ENCODE peak calls at places on chromosomes 1 and 21, in four cellular contexts. One of them, this sample, is unnamed.

GRCh38 chr1:238129677-238130076 is 239.0 kb upstream of the ZP4 start:
- DNase-seq in HFFc6: no peak
- DNase-seq in AG04450: no peak
- DNase-seq in CD8-positive, alpha-beta T cell: no peak
- DNase-seq in this sample: no peak

GRCh38 chr1:212147581-212148033 is 112.1 kb downstream of the DTL start:
- DNase-seq in AG04450: no peak
- DNase-seq in CD8-positive, alpha-beta T cell: no peak
- DNase-seq in HFFc6: no peak
- DNase-seq in this sample: no peak

GRCh38 chr1:39491146-39491921 is at the start of gene BMP8A:
- DNase-seq in CD8-positive, alpha-beta T cell: peak; percentile 69
- DNase-seq in HFFc6: no peak
- DNase-seq in AG04450: no peak
- DNase-seq in this sample: peak; percentile 39

GRCh38 chr1:26280333-26281042 is 602 bp downstream of the SH3BGRL3 start:
- DNase-seq in HFFc6: peak; percentile 43
- DNase-seq in CD8-positive, alpha-beta T cell: peak; percentile 29
- DNase-seq in AG04450: no peak
- DNase-seq in this sample: peak; percentile 58

GRCh38 chr21:42691901-42692559 is 38.6 kb downstream of the PDE9A start:
- DNase-seq in AG04450: no peak
- DNase-seq in CD8-positive, alpha-beta T cell: no peak
- DNase-seq in HFFc6: no peak
- DNase-seq in this sample: no peak

GRCh38 chr21:45547211-45547900 is 5.1 kb upstream of the SLC19A1 start:
- DNase-seq in HFFc6: no peak
- DNase-seq in CD8-positive, alpha-beta T cell: no peak
- DNase-seq in AG04450: no peak
- DNase-seq in this sample: no peak

GRCh38 chr1:27643626-27644368 is 8.8 kb upstream of the FGR start:
- DNase-seq in CD8-positive, alpha-beta T cell: peak; percentile 75
- DNase-seq in HFFc6: peak; percentile 48
- DNase-seq in AG04450: no peak
- DNase-seq in this sample: peak; percentile 55

GRCh38 chr1:11741919-11742598 is 6.1 kb downstream of the AGTRAP start:
- DNase-seq in HFFc6: no peak
- DNase-seq in AG04450: no peak
- DNase-seq in CD8-positive, alpha-beta T cell: no peak
- DNase-seq in this sample: no peak

DNA sequence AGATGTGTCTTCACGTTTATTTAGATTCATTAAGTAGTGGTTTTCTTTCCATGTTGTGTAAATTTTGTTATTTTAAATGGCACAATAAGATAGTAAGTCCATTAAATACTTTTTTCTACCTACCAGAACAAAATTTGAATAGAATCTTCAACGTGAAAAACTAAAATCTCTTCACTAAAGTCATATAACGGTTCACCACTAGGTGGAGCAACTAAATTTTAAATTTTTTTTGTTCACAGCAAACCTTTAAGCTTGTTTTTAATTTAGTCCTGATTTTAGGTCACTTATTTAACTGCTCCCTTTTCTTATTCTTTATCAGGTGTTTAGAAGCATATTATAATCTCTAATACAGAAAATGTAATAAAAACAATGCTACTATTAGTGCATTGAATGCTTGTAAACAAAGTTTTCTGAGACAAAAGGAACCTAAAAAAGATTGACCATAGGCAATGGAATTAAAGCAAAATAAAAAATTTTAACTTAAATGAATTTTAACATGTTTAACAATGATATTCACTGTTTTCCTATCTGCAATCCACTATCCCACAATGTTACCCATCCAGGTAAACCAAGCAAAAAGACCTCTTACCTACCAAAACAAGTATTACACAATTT is 28.3 kb upstream of the PKN2 start:
- DNase-seq in HFFc6: peak; percentile 31
- DNase-seq in CD8-positive, alpha-beta T cell: no peak
- DNase-seq in AG04450: no peak
- DNase-seq in this sample: peak; percentile 56
- TF ChIP-seq CTCF in HFFc6: peak; percentile 93
- TF ChIP-seq CTCF in CD8-positive, alpha-beta T cell: peak; percentile 82
- TF ChIP-seq CTCF in AG04450: peak; percentile 58
- TF ChIP-seq CTCF in this sample: peak; percentile 47

DNA sequence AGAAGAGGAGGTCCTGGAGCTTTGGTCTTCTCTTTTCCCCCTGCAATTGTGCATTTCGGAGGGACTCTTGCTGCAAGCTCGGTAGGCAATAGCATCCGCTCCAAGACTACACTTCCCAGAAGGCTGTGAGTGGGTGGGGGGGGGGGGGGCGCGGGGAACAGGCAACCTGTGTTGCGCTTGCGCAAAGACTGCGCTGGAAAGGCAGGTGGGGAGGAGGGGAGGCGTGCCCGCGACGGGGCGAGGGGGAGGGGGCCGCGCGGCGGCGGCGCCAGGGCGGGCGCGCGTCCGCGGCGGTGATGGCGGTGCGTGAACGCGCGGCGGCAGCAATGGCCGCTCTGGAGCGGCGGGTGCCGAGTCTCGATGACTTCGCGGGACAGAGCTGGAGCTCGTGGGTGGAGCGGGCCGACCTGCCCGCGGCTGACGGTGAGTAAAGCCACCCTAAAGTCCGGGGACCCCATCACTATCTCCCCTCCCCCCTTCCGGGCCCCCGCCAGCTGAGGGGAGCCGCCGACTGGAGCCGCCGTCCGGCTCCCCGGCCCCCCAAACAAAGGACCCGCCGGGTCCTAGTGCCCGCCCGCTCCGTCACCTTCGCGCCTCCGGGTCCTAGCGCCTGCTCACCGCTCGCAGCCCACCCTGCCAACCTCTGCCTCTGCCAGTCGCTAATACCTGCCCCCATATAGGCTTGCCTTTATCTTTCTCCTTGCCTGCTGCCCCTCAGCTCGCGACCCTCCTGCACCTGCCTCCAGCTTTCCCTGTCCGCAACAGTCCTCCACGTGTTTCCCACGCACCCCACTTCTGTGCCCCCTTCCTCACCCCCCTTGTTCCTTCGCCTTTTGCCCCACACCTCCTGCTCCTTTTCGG is at the start of gene ATXN7L2:
- DNase-seq in AG04450: peak; percentile 74
- DNase-seq in CD8-positive, alpha-beta T cell: peak; percentile 94
- DNase-seq in HFFc6: peak; percentile 87
- DNase-seq in this sample: peak; percentile 90
- TF ChIP-seq CTCF in AG04450: no peak
- TF ChIP-seq CTCF in CD8-positive, alpha-beta T cell: no peak
- TF ChIP-seq CTCF in HFFc6: no peak
- TF ChIP-seq CTCF in this sample: no peak

GRCh38 chr1:24142546-24143431 is at the start of gene IL22RA1:
- DNase-seq in CD8-positive, alpha-beta T cell: no peak
- DNase-seq in AG04450: no peak
- DNase-seq in HFFc6: no peak
- DNase-seq in this sample: no peak
- TF ChIP-seq CTCF in CD8-positive, alpha-beta T cell: no peak
- TF ChIP-seq CTCF in AG04450: no peak
- TF ChIP-seq CTCF in HFFc6: no peak
- TF ChIP-seq CTCF in this sample: no peak

DNA sequence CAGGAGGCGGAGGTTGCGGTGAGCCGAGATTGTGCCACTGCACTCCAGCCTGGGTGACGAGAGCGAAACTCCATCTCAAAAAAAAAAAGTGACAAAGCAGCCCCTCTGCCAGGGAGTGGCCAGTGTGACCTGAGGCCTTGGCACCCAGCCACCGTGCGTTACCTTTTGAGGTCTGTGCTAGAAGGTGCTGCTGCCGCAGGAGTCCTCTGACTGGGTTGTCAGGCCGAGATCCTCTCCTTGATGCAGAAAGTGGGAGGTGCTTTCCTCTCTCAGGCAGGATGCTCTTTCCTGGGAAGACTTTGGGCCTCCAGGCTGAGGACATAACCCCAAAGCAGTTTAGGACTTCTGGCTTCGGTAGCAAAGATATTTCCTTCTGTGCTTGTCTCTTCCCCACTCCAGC is 280.5 kb upstream of the VAMP3 start:
- DNase-seq in AG04450: no peak
- DNase-seq in HFFc6: no peak
- DNase-seq in CD8-positive, alpha-beta T cell: no peak
- DNase-seq in this sample: no peak
- TF ChIP-seq CTCF in AG04450: no peak
- TF ChIP-seq CTCF in HFFc6: no peak
- TF ChIP-seq CTCF in CD8-positive, alpha-beta T cell: no peak
- TF ChIP-seq CTCF in this sample: no peak

DNA sequence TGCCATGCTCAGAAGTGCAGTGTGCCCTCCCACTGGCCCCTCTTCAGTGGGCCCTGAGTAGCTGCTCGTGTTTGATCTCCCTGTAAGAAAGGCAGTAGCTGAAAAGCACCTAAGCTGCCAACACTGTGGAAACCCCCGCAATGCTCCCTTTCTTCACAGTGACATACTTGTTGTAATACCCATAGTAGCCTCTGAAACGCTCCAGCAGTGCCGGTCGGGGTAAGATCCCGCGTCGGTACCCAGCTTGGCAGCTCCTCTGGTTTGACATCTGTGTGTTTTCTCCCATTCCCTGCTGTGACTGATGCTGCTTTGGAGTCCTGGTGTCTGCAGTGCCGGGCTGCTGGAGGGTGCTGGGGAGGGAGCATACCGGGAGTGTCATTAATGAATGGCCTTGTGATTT is 3.6 kb downstream of the CHAF1B start:
- DNase-seq in HFFc6: no peak
- DNase-seq in AG04450: no peak
- DNase-seq in CD8-positive, alpha-beta T cell: no peak
- DNase-seq in this sample: no peak
- TF ChIP-seq CTCF in HFFc6: peak; percentile 29
- TF ChIP-seq CTCF in AG04450: peak; percentile 37
- TF ChIP-seq CTCF in CD8-positive, alpha-beta T cell: no peak
- TF ChIP-seq CTCF in this sample: no peak

DNA sequence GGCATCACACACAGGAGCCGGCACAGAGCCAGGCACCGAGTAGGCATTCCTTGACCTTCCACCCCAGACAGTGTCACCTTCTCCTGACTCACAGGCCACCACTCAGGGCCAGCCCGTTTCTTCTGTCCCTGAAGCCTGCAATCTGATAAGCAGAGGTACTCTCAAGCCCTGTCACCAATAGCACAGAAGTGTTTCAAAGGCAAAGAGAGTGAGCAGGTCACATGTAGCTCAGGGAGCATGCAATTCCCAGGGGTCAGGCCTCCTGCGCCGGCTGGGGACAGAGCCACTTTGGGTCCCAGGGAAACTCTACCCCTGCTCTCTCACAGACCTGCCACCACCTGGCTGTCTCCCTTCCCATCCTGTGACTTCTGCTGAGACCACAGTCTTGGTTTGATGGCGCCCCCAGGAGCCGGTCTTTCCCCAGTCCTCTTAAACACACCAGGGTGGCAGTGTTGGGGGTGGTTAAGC is 13.2 kb downstream of the CAPN9 start:
- DNase-seq in CD8-positive, alpha-beta T cell: no peak
- DNase-seq in HFFc6: no peak
- DNase-seq in AG04450: no peak
- DNase-seq in this sample: no peak
- TF ChIP-seq CTCF in CD8-positive, alpha-beta T cell: no peak
- TF ChIP-seq CTCF in HFFc6: no peak
- TF ChIP-seq CTCF in AG04450: no peak
- TF ChIP-seq CTCF in this sample: no peak

DNA sequence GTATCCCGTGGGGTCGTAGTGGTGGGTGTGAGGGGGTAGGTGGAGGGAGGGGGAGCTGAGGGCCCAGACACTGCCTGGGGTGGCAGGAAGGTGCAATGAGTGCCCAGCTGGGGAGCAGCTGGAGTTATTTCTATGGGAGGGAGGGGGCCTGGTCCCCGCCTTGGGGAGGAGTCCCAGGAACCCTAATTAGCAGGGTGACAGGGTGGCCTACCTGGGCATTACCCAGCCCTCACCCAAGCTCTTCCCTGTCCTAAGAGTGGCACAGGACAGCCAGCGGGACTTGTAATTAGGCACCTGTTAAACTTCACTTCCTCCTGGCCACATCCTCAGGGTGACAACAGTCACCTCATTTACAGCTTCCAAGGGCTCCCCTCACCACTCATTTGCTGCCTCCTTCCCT is at the start of gene VSIG8:
- DNase-seq in CD8-positive, alpha-beta T cell: no peak
- DNase-seq in AG04450: no peak
- DNase-seq in HFFc6: no peak
- DNase-seq in this sample: no peak
- TF ChIP-seq CTCF in CD8-positive, alpha-beta T cell: no peak
- TF ChIP-seq CTCF in AG04450: no peak
- TF ChIP-seq CTCF in HFFc6: no peak
- TF ChIP-seq CTCF in this sample: no peak

GRCh38 chr1:3670823-3671251 is 18.5 kb downstream of the TP73 start:
- DNase-seq in HFFc6: no peak
- DNase-seq in AG04450: no peak
- DNase-seq in CD8-positive, alpha-beta T cell: no peak
- DNase-seq in this sample: no peak
- TF ChIP-seq CTCF in HFFc6: no peak
- TF ChIP-seq CTCF in AG04450: no peak
- TF ChIP-seq CTCF in CD8-positive, alpha-beta T cell: no peak
- TF ChIP-seq CTCF in this sample: no peak

GRCh38 chr1:203305809-203306088 is 430 bp downstream of the BTG2 start:
- DNase-seq in HFFc6: no peak
- DNase-seq in AG04450: no peak
- DNase-seq in CD8-positive, alpha-beta T cell: no peak
- DNase-seq in this sample: no peak

GRCh38 chr1:203307690-203308126 is 2.4 kb downstream of the BTG2 start:
- DNase-seq in CD8-positive, alpha-beta T cell: no peak
- DNase-seq in AG04450: no peak
- DNase-seq in HFFc6: no peak
- DNase-seq in this sample: no peak

GRCh38 chr1:203306970-203307541 is 1.7 kb downstream of the BTG2 start:
- DNase-seq in AG04450: no peak
- DNase-seq in HFFc6: no peak
- DNase-seq in CD8-positive, alpha-beta T cell: peak; percentile 55
- DNase-seq in this sample: no peak

GRCh38 chr1:203304919-203305808 is at the start of gene BTG2:
- DNase-seq in HFFc6: peak; percentile 79
- DNase-seq in AG04450: peak; percentile 61
- DNase-seq in CD8-positive, alpha-beta T cell: peak; percentile 93
- DNase-seq in this sample: peak; percentile 90

DNA sequence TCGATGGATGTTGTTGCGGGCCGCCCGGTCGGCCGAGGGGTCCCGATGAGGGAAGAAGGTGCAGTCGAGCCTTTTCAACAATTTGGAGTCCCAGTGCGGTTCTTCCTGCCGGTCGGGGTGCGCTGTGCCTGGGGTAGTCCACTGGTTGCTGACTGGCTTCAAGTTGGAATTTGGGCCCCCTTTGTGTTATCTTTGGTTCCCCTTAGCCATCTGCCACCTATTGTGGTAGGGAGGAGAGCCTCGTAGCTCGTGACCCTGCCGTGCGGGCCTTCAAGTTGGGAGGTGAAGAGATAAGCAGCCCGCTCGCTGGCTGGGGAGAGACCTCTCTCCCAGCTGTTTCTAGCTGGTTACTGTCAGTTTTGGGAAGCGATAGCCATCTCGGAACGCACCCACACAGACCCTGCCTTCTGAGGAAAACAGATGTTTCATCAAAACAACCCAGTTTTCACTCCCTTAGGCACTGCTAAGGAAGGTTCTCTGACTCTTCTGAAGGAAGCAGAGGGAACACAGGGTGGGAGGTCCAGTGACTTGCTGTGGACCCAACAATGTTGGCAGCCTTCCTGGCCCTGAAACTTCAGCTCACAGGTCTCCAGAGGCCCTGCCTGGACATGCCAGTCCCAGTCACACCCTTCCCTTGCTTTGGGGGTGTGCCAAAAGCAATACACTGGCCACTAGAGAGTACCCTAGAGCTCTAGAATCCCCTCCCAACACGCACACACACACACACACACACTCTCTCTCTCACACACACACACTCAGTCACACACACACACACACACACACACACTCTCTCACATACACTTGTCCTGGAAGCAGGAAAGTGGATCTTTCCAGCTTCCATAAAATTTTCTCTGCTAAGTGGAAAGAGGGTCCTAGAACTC is 1.0 kb downstream of the BTG2 start:
- DNase-seq in CD8-positive, alpha-beta T cell: peak; percentile 49
- DNase-seq in HFFc6: peak; percentile 80
- DNase-seq in AG04450: no peak
- DNase-seq in this sample: peak; percentile 80
- TF ChIP-seq CTCF in CD8-positive, alpha-beta T cell: no peak
- TF ChIP-seq CTCF in HFFc6: no peak
- TF ChIP-seq CTCF in AG04450: peak; percentile 17
- TF ChIP-seq CTCF in this sample: no peak

This sample was measured in fibroblast of villous mesenchyme.